ENCODE peak calls at places on chromosomes 5 and 9, in five cellular contexts. Q, S, W, I and F are unnamed samples.

GRCh38 chr5:80668016-80668969 is 13.5 kb upstream of the DHFR start:
- DNase-seq in S (no peak), I (no peak), Q (no peak), W (no peak), F (peak; percentile 16)

GRCh38 chr5:126544087-126544740 is 50.8 kb downstream of the ALDH7A1 start:
- DNase-seq in Q (no peak), W (peak; percentile 3), S (peak; percentile 52), I (no peak), F (no peak)

GRCh38 chr9:33048054-33048465 is 23.0 kb downstream of the DNAJA1 start:
- DNase-seq in I (no peak), Q (no peak), W (no peak), S (no peak), F (no peak)

GRCh38 chr9:77005216-77005615 is 14.2 kb upstream of the FOXB2 start:
- DNase-seq in S (no peak), W (no peak), I (no peak), Q (no peak), F (no peak)

GRCh38 chr5:3394877-3395599 is 200.6 kb upstream of the IRX1 start:
- DNase-seq in S (no peak), Q (no peak), W (no peak), I (no peak), F (peak; percentile 14)

GRCh38 chr9:111375062-111375461 is 45.0 kb upstream of the OR2K2 start:
- DNase-seq in W (no peak), Q (no peak), I (no peak), S (no peak), F (no peak)

GRCh38 chr9:995776-996175 is 19.3 kb downstream of the DMRT3 start:
- DNase-seq in Q (no peak), I (no peak), S (no peak), W (no peak), F (no peak)

GRCh38 chr5:55104036-55104767 is 1.8 kb downstream of the GZMA start:
- DNase-seq in S (no peak), I (no peak), Q (no peak), W (no peak), F (no peak)

GRCh38 chr5:159324986-159325385 is 5.3 kb downstream of the IL12B start:
- DNase-seq in Q (no peak), I (no peak), W (no peak), S (no peak), F (no peak)

GRCh38 chr5:172854451-172854871 is 20.4 kb downstream of the ERGIC1 start:
- DNase-seq in W (no peak), I (no peak), S (no peak), Q (no peak), F (no peak)

GRCh38 chr9:15293727-15294405 is 13.2 kb downstream of the TTC39B start:
- DNase-seq in Q (no peak), S (peak; percentile 35), I (no peak), W (no peak), F (no peak)

GRCh38 chr5:118407958-118408357 is 580.4 kb downstream of the DTWD2 start:
- DNase-seq in I (no peak), S (no peak), W (no peak), Q (no peak), F (no peak)

GRCh38 chr5:74232281-74232680 is 408.2 kb downstream of the ENC1 start:
- DNase-seq in I (no peak), Q (no peak), W (no peak), S (peak; percentile 36), F (no peak)

GRCh38 chr5:147098233-147098790 is 136.5 kb upstream of the STK32A start:
- DNase-seq in S (peak; percentile 66), Q (no peak), W (peak; percentile 2), I (peak; percentile 45), F (peak; percentile 76)

GRCh38 chr9:134626576-134627416 is 14.8 kb upstream of the COL5A1 start:
- DNase-seq in W (no peak), S (peak; percentile 72), Q (no peak), I (no peak), F (no peak)

GRCh38 chr9:83934569-83935275 is 13.5 kb upstream of the KIF27 start:
- DNase-seq in S (peak; percentile 75), I (no peak), W (no peak), Q (no peak), F (no peak)

GRCh38 chr5:55176176-55176818 is 3.3 kb upstream of the CDC20B start:
- DNase-seq in S (peak; percentile 9), W (no peak), Q (no peak), I (no peak), F (no peak)

GRCh38 chr9:4832786-4833579 is 40.2 kb downstream of the RCL1 start:
- DNase-seq in S (peak; percentile 92), W (peak; percentile 20), I (no peak), Q (no peak), F (no peak)